ENCODE peak calls at places on chromosomes 5 and 9, in ten cellular contexts. P is progenitor cell of endocrine pancreas, N is lower leg skin, G is foreskin fibroblast, D is HFFc6, Q is AG09309, R is cardiac muscle cell, T is mucosa of descending colon, C is astrocyte of the spinal cord, A is GM06990. M is an unnamed sample.

GRCh38 chr5:177540438-177540837 is 13.9 kb downstream of the FAM193B start:
- DNase-seq in P (no peak), N (no peak), G (no peak), D (no peak), Q (no peak), R (no peak), T (no peak), C (no peak), A (no peak), M (no peak)

GRCh38 chr5:146048994-146049703 is 56.2 kb downstream of the PLAC8L1 start:
- DNase-seq in P (peak), N (no peak), G (peak), D (peak), Q (peak), R (peak), T (peak), C (peak), A (no peak), M (peak)

GRCh38 chr5:32280656-32281081 is 32.1 kb downstream of the MTMR12 start:
- DNase-seq in P (no peak), N (no peak), G (no peak), D (no peak), Q (no peak), R (no peak), T (no peak), C (no peak), A (peak), M (no peak)

GRCh38 chr5:147384346-147385193 is 125.3 kb downstream of the DPYSL3 start:
- DNase-seq in P (no peak), N (no peak), G (no peak), D (no peak), Q (no peak), R (no peak), T (no peak), C (no peak), A (no peak), M (no peak)

GRCh38 chr5:168011096-168011495 is 280.3 kb upstream of the WWC1 start:
- DNase-seq in P (no peak), N (no peak), G (no peak), D (no peak), Q (no peak), R (no peak), T (no peak), C (no peak), A (no peak), M (no peak)

GRCh38 chr5:157100140-157100679 is 8.6 kb downstream of the HAVCR2 start:
- DNase-seq in P (no peak), N (no peak), G (peak), D (peak), Q (peak), R (peak), T (no peak), C (peak), A (no peak), M (no peak)

GRCh38 chr9:87567047-87567446 is 69.4 kb downstream of the DAPK1 start:
- DNase-seq in P (no peak), N (no peak), G (no peak), D (no peak), Q (no peak), R (peak), T (peak), C (no peak), A (no peak), M (no peak)

GRCh38 chr5:109739741-109740140 is 50.0 kb downstream of the MAN2A1 start:
- DNase-seq in P (no peak), N (no peak), G (no peak), D (peak), Q (no peak), R (peak), T (no peak), C (peak), A (no peak), M (no peak)

GRCh38 chr5:169785731-169786130 is 148.7 kb downstream of the DOCK2 start:
- DNase-seq in P (no peak), N (no peak), G (no peak), D (no peak), Q (no peak), R (no peak), T (no peak), C (no peak), A (no peak), M (no peak)

GRCh38 chr9:113488490-113488889 is 25.0 kb downstream of the RGS3 start:
- DNase-seq in P (no peak), N (peak), G (no peak), D (no peak), Q (no peak), R (no peak), T (no peak), C (no peak), A (no peak), M (no peak)

GRCh38 chr9:120919639-120920494 is 6.7 kb downstream of the TRAF1 start:
- DNase-seq in P (no peak), N (no peak), G (no peak), D (no peak), Q (no peak), R (no peak), T (no peak), C (no peak), A (no peak), M (no peak)

GRCh38 chr5:5105531-5105930 is 34.6 kb upstream of the ADAMTS16 start:
- DNase-seq in P (no peak), N (no peak), G (no peak), D (no peak), Q (no peak), R (no peak), T (no peak), C (no peak), A (no peak), M (no peak)

GRCh38 chr9:38305616-38306015 is 86.9 kb upstream of the ALDH1B1 start:
- DNase-seq in P (no peak), N (no peak), G (no peak), D (no peak), Q (no peak), R (no peak), T (no peak), C (no peak), A (no peak), M (no peak)

GRCh38 chr5:78929833-78930232 is 55.3 kb downstream of the ARSB start:
- DNase-seq in P (no peak), N (no peak), G (no peak), D (no peak), Q (no peak), R (no peak), T (no peak), C (no peak), A (no peak), M (no peak)

GRCh38 chr5:133387091-133387490 is 225.2 kb downstream of the FSTL4 start:
- DNase-seq in P (no peak), N (peak), G (no peak), D (no peak), Q (no peak), R (no peak), T (no peak), C (no peak), A (no peak), M (no peak)

GRCh38 chr9:103537426-103537825 is 542.3 kb downstream of the CYLC2 start:
- DNase-seq in P (no peak), N (no peak), G (no peak), D (no peak), Q (no peak), R (no peak), T (no peak), C (no peak), A (no peak), M (no peak)
- TF ChIP-seq CTCF in P (no peak), N (no peak), G (no peak), D (no peak), Q (no peak), R (no peak), T (no peak), C (no peak), A (no peak), M (no peak)

DNA sequence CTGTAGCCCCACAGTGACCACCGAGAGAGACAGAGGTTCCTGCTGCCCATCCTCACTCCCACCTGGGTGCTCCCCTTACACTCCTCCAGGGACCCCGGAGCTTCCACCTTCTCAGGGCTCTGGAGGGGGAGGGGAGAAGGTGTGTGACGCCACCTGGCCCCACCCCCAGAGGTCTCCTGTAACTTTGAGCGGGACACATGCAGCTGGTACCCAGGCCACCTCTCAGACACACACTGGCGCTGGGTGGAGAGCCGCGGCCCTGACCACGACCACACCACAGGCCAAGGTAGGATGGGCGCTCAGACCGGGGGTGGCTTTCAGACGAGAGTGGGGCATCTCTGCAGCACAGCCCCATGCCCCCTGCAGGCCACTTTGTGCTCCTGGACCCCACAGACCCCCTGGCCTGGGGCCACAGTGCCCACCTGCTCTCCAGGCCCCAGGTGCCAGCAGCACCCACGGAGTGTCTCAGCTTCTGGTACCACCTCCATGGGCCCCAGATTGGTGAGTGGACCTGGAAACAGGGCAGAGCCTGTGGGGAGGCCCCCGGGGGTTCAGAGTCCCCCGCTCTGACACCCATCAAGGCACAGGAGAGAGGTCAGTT is 4.5 kb downstream of the MAMDC4 start:
- DNase-seq in P (peak), N (no peak), G (no peak), D (no peak), Q (no peak), R (no peak), T (peak), C (no peak), A (peak), M (no peak)
- TF ChIP-seq CTCF in P (no peak), N (no peak), G (no peak), D (peak), Q (no peak), R (no peak), T (no peak), C (no peak), A (peak), M (peak)

GRCh38 chr5:171667341-171668096 is 118.1 kb upstream of the SMIM23 start:
- DNase-seq in P (no peak), N (peak), G (peak), D (no peak), Q (peak), R (peak), T (no peak), C (peak), A (no peak), M (peak)
- TF ChIP-seq CTCF in P (no peak), N (no peak), G (no peak), D (no peak), Q (peak), R (peak), T (no peak), C (peak), A (no peak), M (no peak)

GRCh38 chr9:35385042-35385441 is 104.9 kb upstream of the RUSC2 start:
- DNase-seq in P (no peak), N (no peak), G (peak), D (peak), Q (peak), R (peak), T (no peak), C (peak), A (no peak), M (no peak)
- TF ChIP-seq CTCF in P (no peak), N (no peak), G (peak), D (peak), Q (peak), R (peak), T (no peak), C (peak), A (peak), M (no peak)

DNA sequence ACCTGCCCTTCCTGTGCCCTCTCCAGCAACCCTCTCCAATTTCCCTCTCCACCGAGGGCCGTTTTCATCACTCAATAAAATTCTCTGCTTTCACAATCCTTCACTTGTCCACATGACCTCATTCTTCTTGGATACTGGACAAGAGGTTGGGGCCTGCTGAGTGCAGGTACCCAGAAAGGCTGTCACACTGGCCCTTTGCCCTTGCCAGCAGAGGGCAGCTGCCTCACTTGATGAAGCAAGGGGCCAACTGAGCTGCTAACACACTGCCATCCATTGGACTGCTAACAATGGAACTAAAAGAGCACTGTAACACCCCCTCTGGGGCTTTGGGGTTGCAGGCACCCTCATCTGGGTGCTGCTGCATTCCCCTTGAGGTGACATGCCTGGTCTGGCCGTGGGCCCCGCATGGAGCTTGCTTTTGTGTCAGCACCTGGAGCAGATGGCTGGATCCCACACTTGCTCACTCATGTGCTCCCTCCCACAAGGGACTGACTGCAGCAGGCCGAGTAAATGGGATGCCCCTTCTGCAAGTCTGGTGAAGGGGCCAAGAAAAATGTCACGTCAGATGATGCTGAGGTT is 308.1 kb upstream of the ADCY2 start:
- DNase-seq in P (no peak), N (no peak), G (no peak), D (no peak), Q (no peak), R (no peak), T (peak), C (no peak), A (no peak), M (no peak)
- TF ChIP-seq CTCF in P (no peak), N (no peak), G (no peak), D (no peak), Q (no peak), R (no peak), T (no peak), C (no peak), A (no peak), M (no peak)

GRCh38 chr9:108142504-108143201 is 653.1 kb upstream of the KLF4 start:
- DNase-seq in P (no peak), N (peak), G (peak), D (peak), Q (peak), R (peak), T (peak), C (peak), A (no peak), M (no peak)
- TF ChIP-seq CTCF in P (no peak), N (no peak), G (no peak), D (no peak), Q (peak), R (no peak), T (no peak), C (peak), A (no peak), M (no peak)

GRCh38 chr5:65924366-65925093 is 1.8 kb upstream of the ERBIN start:
- DNase-seq in P (no peak), N (no peak), G (no peak), D (peak), Q (no peak), R (no peak), T (no peak), C (peak), A (no peak), M (no peak)

GRCh38 chr5:65926893-65927292 is 518 bp downstream of the ERBIN start:
- DNase-seq in P (no peak), N (no peak), G (no peak), D (no peak), Q (no peak), R (peak), T (peak), C (peak), A (no peak), M (no peak)

GRCh38 chr5:65925094-65925600 is 1.2 kb upstream of the ERBIN start:
- DNase-seq in P (no peak), N (peak), G (peak), D (peak), Q (no peak), R (peak), T (peak), C (peak), A (peak), M (peak)

GRCh38 chr5:65926276-65926761 is at the start of gene ERBIN:
- DNase-seq in P (peak), N (peak), G (peak), D (peak), Q (peak), R (peak), T (peak), C (peak), A (peak), M (peak)

GRCh38 chr5:65925601-65926275 is 637 bp upstream of the ERBIN start:
- DNase-seq in P (peak), N (peak), G (peak), D (peak), Q (peak), R (peak), T (peak), C (peak), A (peak), M (peak)
- TF ChIP-seq CTCF in P (peak), N (no peak), G (peak), D (peak), Q (peak), R (peak), T (no peak), C (peak), A (peak), M (no peak)

M was measured in Calu3.